ENCODE peak calls at places on chromosomes 13 and 19, in four cellular contexts. A is SK-N-SH, D is WTC11, W is K562. U is an unnamed sample.

GRCh38 chr13:97866346-97866745 is 87.1 kb upstream of the IPO5 start:
- DNase-seq in A (no peak), D (no peak), W (no peak), U (no peak)

GRCh38 chr13:75365724-75366173 is 116.2 kb downstream of the TBC1D4 start:
- DNase-seq in A (no peak), D (no peak), W (no peak), U (peak)

GRCh38 chr13:53237696-53238095 is 209.1 kb downstream of the OLFM4 start:
- DNase-seq in A (no peak), D (no peak), W (no peak), U (no peak)

GRCh38 chr19:48443731-48444128 is 2.1 kb upstream of the GRWD1 start:
- DNase-seq in A (no peak), D (no peak), W (no peak), U (no peak)

GRCh38 chr19:55188620-55189019 is 8.5 kb upstream of the SYT5 start:
- DNase-seq in A (no peak), D (no peak), W (no peak), U (no peak)

GRCh38 chr19:48724796-48725753 is 5.5 kb upstream of the MAMSTR start:
- DNase-seq in A (peak), D (no peak), W (peak), U (peak)

GRCh38 chr13:20140487-20140886 is 20.4 kb downstream of the GJA3 start:
- DNase-seq in A (no peak), D (no peak), W (no peak), U (no peak)

GRCh38 chr19:18438331-18439024 is 545 bp upstream of the ISYNA1 start:
- DNase-seq in A (no peak), D (peak), W (peak), U (no peak)

GRCh38 chr13:74074723-74075122 is 59.5 kb downstream of the KLF12 start:
- DNase-seq in A (no peak), D (no peak), W (no peak), U (no peak)

GRCh38 chr13:40192516-40193257 is 473.8 kb downstream of the FOXO1 start:
- DNase-seq in A (no peak), D (no peak), W (no peak), U (no peak)

GRCh38 chr13:70415141-70415540 is 306.9 kb upstream of the KLHL1 start:
- DNase-seq in A (no peak), D (no peak), W (no peak), U (no peak)

GRCh38 chr19:49468746-49469447 is 5.1 kb upstream of the FLT3LG start:
- DNase-seq in A (no peak), D (peak), W (peak), U (no peak)

GRCh38 chr19:43739419-43739818 is 15.3 kb downstream of the SMG9 start:
- DNase-seq in A (no peak), D (no peak), W (no peak), U (no peak)

GRCh38 chr19:16455489-16455888 is 16.3 kb downstream of the EPS15L1 start:
- DNase-seq in A (no peak), D (no peak), W (peak), U (no peak)

GRCh38 chr19:38173324-38174041 is 50.5 kb downstream of the DPF1 start:
- DNase-seq in A (peak), D (no peak), W (no peak), U (no peak)

GRCh38 chr19:23718802-23719201 is 31.8 kb upstream of the ZNF675 start:
- DNase-seq in A (no peak), D (peak), W (no peak), U (no peak)

GRCh38 chr13:28499579-28499978 is 4.7 kb upstream of the FLT1 start:
- DNase-seq in A (no peak), D (no peak), W (no peak), U (no peak)

GRCh38 chr19:35713904-35714440 is 3.8 kb upstream of the KMT2B start:
- DNase-seq in A (no peak), D (no peak), W (no peak), U (no peak)

GRCh38 chr13:95256086-95256485 is 45.2 kb downstream of the ABCC4 start:
- DNase-seq in A (no peak), D (no peak), W (no peak), U (peak)

GRCh38 chr19:33235996-33236350 is 10.3 kb upstream of the SLC7A10 start:
- DNase-seq in A (no peak), D (no peak), W (no peak), U (no peak)

GRCh38 chr13:79988573-79988972 is 352.4 kb downstream of the SPRY2 start:
- DNase-seq in A (no peak), D (no peak), W (no peak), U (no peak)

GRCh38 chr19:28289294-28290063 is 923.5 kb downstream of the UQCRFS1 start:
- DNase-seq in A (peak), D (no peak), W (no peak), U (no peak)

GRCh38 chr13:107271226-107271625 is 703.3 kb upstream of the ARGLU1 start:
- DNase-seq in A (peak), D (peak), W (no peak), U (no peak)

GRCh38 chr19:38032151-38032550 is 125.1 kb downstream of the SIPA1L3 start:
- DNase-seq in A (no peak), D (no peak), W (no peak), U (no peak)

GRCh38 chr13:107649071-107649470 is 566.3 kb downstream of the LIG4 start:
- DNase-seq in A (no peak), D (no peak), W (no peak), U (no peak)

DNA sequence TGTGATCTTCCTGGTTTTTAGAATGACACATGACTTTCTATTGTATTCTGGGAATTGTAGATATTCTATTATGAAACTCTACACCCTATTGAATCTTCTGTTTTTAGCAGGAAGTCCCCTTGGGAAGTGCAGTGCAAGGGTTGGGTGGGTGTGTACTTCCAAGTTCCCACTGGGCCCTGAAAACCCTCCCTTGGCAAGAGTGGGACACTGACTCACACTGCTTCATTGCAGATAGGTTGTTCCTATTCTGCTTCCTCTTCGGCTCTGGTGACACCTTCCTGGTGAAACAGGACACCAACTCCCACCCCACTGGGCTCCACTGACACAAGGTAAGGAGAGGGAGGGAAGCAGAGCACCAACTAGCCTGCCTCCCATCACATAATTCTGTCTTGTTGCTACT is 121.8 kb downstream of the KCTD12 start:
- DNase-seq in A (no peak), D (no peak), W (no peak), U (no peak)
- TF ChIP-seq MAX in A (no peak), D (no peak), W (no peak), U (no peak)

DNA sequence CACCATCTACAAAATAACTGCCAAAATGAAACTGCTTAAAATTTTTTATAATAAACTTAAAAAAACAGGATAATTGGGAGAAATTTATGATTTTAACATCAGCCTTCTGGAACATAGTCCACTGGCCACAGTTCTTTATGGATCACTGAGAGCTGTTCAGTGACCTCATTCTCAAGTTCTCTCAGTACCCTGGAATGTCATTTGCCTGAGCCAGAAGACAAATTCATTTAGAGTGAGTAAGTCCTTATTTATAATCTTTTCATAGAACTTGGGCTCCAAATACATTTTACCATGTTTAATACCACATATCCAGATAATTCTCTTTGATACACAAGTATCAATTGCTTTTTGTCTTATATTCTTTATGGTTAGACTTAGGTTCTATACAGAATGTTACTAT is 87.6 kb downstream of the CAB39L start:
- DNase-seq in A (no peak), D (no peak), W (no peak), U (no peak)
- TF ChIP-seq MAX in A (no peak), D (no peak), W (no peak), U (no peak)

GRCh38 chr19:40954573-40954972 is 36.5 kb upstream of the CYP2B6 start:
- DNase-seq in A (no peak), D (no peak), W (no peak), U (peak)
- TF ChIP-seq MAX in A (no peak), D (no peak), W (no peak), U (no peak)

DNA sequence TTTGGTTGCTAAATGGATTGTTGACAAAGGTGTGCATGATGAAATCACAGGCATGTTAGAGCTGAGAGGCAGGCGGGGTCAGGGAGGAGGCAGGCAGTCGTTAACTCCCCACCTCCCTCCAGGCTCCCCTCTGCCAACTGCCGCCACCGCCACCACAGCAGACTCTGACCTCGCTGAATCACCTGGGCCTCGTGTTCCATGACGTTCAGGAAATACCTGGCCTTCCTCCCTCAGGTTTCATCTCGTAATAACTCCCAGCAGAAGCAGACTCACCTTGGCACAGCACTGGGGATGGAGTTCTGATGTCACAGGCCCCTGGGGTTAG is 198.5 kb downstream of the KATNAL1 start:
- DNase-seq in A (no peak), D (no peak), W (no peak), U (no peak)
- TF ChIP-seq MAX in A (no peak), D (no peak), W (no peak), U (no peak)

DNA sequence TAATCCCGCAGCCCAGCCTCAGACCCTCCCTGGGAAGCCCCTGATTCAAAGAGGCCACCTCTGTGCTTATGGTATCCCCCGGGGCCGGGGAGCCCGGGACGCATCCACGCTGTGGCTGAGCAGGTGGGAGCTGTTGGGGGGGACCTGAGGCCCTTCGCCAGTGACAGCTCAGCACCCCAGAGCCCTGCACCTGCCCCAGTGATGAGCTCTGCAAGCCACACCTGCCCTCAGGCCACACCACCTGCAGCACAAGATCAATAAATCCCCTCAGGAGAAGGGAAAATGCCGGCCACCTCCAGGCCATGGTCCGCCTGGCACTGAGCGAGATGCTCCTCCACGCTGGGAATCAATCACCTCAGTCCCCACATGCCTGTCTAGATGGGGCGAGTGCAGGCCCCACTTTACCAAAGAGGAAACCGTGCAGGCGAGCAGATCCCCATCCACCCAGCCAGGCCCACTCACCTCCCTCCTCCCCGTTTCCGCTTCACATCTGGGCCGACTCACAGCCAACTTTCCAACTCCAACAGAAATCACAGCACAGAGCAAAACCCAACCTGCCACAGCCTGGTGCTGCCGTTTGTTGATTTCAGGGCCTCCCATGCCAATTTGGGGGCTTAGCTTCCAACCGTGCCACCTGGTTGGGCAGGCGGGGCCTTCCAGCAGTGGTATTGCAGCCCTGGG is 12.8 kb downstream of the MOB3A start:
- DNase-seq in A (peak), D (no peak), W (no peak), U (no peak)
- TF ChIP-seq MAX in A (no peak), D (no peak), W (no peak), U (no peak)

GRCh38 chr13:71459708-71460107 is 407.3 kb downstream of the DACH1 start:
- DNase-seq in A (no peak), D (no peak), W (no peak), U (no peak)

GRCh38 chr13:71460179-71460578 is 406.8 kb downstream of the DACH1 start:
- DNase-seq in A (no peak), D (no peak), W (no peak), U (no peak)

DNA sequence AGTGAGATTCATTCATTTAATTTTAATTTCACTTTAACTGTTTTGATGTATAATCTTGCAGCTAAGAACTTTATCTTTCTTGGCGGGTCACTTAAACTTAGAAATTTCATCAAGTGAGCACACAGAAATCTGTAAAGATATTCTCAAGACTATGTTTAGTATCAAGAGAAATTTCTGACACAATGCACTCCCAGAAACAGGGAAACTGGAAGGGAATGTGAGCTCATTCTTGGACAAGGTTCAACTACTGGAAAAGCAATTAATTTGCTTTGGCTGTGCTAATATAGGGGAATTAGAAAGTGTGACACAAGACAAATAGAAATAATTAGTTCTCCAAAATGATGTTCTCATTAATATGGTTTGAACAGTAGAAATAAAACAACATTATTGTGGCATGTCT is 402.3 kb downstream of the DACH1 start:
- DNase-seq in A (no peak), D (no peak), W (no peak), U (no peak)
- TF ChIP-seq MAX in A (no peak), D (no peak), W (no peak), U (no peak)